ENCODE peak calls at places on chromosomes 4 and X, in six cellular contexts. Y is right lobe of liver; V is CD4-positive, alpha-beta memory T cell; G is brain microvascular endothelial cell; M is breast epithelium; C is testis. Q is an unnamed sample.

GRCh38 chr4:173288296-173288695 is 45.9 kb downstream of the HMGB2 start:
- DNase-seq in Y (no peak), V (peak), G (peak), M (no peak), C (peak), Q (no peak)

GRCh38 chr4:78510108-78510507 is 41.5 kb upstream of the ANXA3 start:
- DNase-seq in Y (no peak), V (no peak), G (no peak), M (no peak), C (no peak), Q (no peak)

GRCh38 chr4:68372588-68372987 is 22.7 kb upstream of the YTHDC1 start:
- DNase-seq in Y (no peak), V (no peak), G (no peak), M (no peak), C (no peak), Q (no peak)

GRCh38 chr4:142875117-142875516 is 29.0 kb upstream of the INPP4B start:
- DNase-seq in Y (no peak), V (no peak), G (no peak), M (no peak), C (no peak), Q (no peak)

GRCh38 chr4:30525662-30526061 is 194.5 kb upstream of the PCDH7 start:
- DNase-seq in Y (no peak), V (no peak), G (no peak), M (no peak), C (no peak), Q (no peak)

GRCh38 chr4:4651811-4652609 is 110.2 kb upstream of the STX18 start:
- DNase-seq in Y (no peak), V (no peak), G (no peak), M (no peak), C (peak), Q (no peak)

GRCh38 chr4:665381-665750 is 8.7 kb downstream of the ATP5ME start:
- DNase-seq in Y (peak), V (peak), G (no peak), M (no peak), C (no peak), Q (no peak)

GRCh38 chrX:8864151-8864550 is 63.0 kb upstream of the FAM9A start:
- DNase-seq in Y (no peak), V (no peak), G (no peak), M (no peak), C (no peak), Q (no peak)

GRCh38 chr4:25172964-25173917 is 13.0 kb upstream of the SEPSECS start:
- DNase-seq in Y (no peak), V (no peak), G (peak), M (no peak), C (peak), Q (no peak)

GRCh38 chrX:39645059-39645895 is 452.5 kb downstream of the BCOR start:
- DNase-seq in Y (no peak), V (no peak), G (peak), M (no peak), C (peak), Q (no peak)

GRCh38 chrX:134601240-134601639 is 57.0 kb downstream of the PLAC1 start:
- DNase-seq in Y (no peak), V (no peak), G (no peak), M (no peak), C (no peak), Q (no peak)

GRCh38 chrX:109472939-109473713 is 8.8 kb downstream of the GUCY2F start:
- DNase-seq in Y (no peak), V (no peak), G (peak), M (no peak), C (peak), Q (no peak)

GRCh38 chr4:114082348-114082747 is 102.9 kb upstream of the ARSJ start:
- DNase-seq in Y (no peak), V (no peak), G (no peak), M (no peak), C (no peak), Q (no peak)

GRCh38 chr4:186204103-186204559 is 12.8 kb downstream of the CYP4V2 start:
- DNase-seq in Y (no peak), V (peak), G (peak), M (no peak), C (peak), Q (no peak)

GRCh38 chrX:13689519-13690211 is 737 bp downstream of the RAB9A start:
- DNase-seq in Y (no peak), V (no peak), G (peak), M (no peak), C (no peak), Q (no peak)

GRCh38 chr4:26284536-26284935 is 36.3 kb upstream of the RBPJ start:
- DNase-seq in Y (no peak), V (no peak), G (no peak), M (no peak), C (no peak), Q (no peak)

GRCh38 chrX:3141031-3141430 is 99.8 kb downstream of the ARSF start:
- DNase-seq in Y (no peak), V (no peak), G (no peak), M (no peak), C (no peak), Q (no peak)

GRCh38 chr4:176425035-176425434 is 105.3 kb downstream of the SPCS3 start:
- DNase-seq in Y (no peak), V (no peak), G (no peak), M (no peak), C (no peak), Q (no peak)

GRCh38 chrX:65690057-65690855 is 22.8 kb downstream of the MSN start:
- DNase-seq in Y (no peak), V (no peak), G (peak), M (no peak), C (peak), Q (no peak)

GRCh38 chrX:65451663-65452062 is 82.9 kb downstream of the LAS1L start:
- DNase-seq in Y (no peak), V (no peak), G (peak), M (no peak), C (peak), Q (no peak)

GRCh38 chr4:130288576-130288975 is 1192.6 kb downstream of the C4orf33 start:
- DNase-seq in Y (no peak), V (no peak), G (no peak), M (no peak), C (no peak), Q (no peak)

GRCh38 chr4:94571720-94572119 is 120.0 kb downstream of the PDLIM5 start:
- DNase-seq in Y (no peak), V (no peak), G (no peak), M (no peak), C (no peak), Q (no peak)

GRCh38 chr4:156545003-156545785 is 426.4 kb downstream of the PDGFC start:
- DNase-seq in Y (no peak), V (no peak), G (no peak), M (no peak), C (no peak), Q (no peak)

GRCh38 chrX:48910926-48911406 is 480 bp downstream of the SLC35A2 start:
- DNase-seq in Y (no peak), V (no peak), G (peak), M (no peak), C (no peak), Q (no peak)

GRCh38 chrX:73448379-73448778 is 1.5 kb downstream of the CDX4 start:
- DNase-seq in Y (no peak), V (no peak), G (no peak), M (no peak), C (no peak), Q (peak)

GRCh38 chrX:69065451-69065850 is 99.8 kb downstream of the PJA1 start:
- DNase-seq in Y (no peak), V (no peak), G (no peak), M (no peak), C (no peak), Q (peak)

GRCh38 chr4:153335665-153336064 is 8.8 kb upstream of the MND1 start:
- DNase-seq in Y (no peak), V (no peak), G (no peak), M (no peak), C (no peak), Q (no peak)

GRCh38 chr4:82710202-82710929 is 88.2 kb downstream of the SCD5 start:
- DNase-seq in Y (no peak), V (no peak), G (no peak), M (no peak), C (no peak), Q (no peak)

GRCh38 chr4:2793920-2794706 is 1.2 kb downstream of the SH3BP2 start:
- DNase-seq in Y (peak), V (peak), G (no peak), M (peak), C (no peak), Q (peak)

GRCh38 chr4:2794707-2795557 is 2.0 kb downstream of the SH3BP2 start:
- DNase-seq in Y (peak), V (no peak), G (peak), M (peak), C (peak), Q (peak)

GRCh38 chr4:2797188-2797544 is 4.3 kb downstream of the SH3BP2 start:
- DNase-seq in Y (peak), V (no peak), G (no peak), M (peak), C (no peak), Q (peak)

GRCh38 chr4:2796261-2797187 is 3.6 kb downstream of the SH3BP2 start:
- DNase-seq in Y (peak), V (peak), G (no peak), M (peak), C (no peak), Q (peak)

DNA sequence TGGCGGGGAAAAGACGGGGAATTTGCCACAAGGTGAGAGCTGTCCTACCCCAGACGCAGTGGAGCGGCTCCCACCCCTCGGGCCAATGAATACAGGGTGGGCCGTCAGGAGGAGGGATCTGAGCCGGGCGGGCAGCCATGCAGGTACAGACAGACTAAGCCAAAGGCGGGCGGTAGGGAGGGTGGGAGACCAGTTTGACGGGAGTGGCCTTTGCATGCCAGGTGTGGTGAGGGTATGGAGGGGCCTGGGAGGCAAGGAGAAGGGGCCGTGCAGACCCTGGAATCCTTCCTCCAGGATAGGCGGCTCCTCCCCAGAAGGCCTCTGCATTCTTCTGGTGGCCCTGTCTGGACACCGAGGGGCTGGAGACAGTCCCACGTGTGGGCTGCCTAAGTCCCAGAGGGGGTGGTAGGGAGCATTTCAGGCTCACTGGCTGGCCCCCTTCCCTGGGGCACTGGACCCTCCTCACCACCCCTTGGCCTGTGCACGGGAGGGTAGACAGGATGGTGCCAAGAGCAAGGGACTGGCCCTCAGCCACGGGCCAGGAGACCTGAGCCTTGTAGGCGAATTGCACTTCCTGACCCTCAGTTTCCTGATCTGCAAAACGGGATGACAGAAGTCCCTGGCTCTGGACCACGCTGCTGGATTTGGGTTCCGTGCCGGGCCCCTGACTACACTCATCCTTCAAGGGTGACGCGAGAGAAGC is 2.8 kb downstream of the SH3BP2 start:
- DNase-seq in Y (peak), V (no peak), G (no peak), M (peak), C (no peak), Q (peak)
- H3K27ac ChIP-seq in Y (peak), V (no peak), G (no peak), M (peak), C (peak), Q (peak)

DNA sequence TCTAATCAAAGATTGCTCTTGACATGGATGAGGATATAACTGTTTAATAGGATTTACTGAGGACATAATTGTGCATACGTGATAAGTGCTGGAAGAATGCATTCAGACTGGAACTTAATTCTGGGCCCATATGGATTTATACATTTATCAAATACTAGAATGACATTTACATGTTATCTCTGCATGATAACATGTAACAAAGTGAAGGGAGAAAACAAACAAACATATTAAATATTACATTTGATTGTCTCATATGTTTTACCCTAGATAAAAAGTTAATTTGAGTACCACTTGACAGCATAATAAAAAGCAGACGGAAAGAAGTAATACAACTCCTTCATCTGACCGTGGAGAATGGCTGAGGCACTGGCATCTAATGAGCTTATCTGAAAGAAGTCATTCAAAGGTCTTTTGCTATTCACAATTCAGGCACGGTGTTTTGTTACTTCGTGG is 297.8 kb downstream of the PPP3CA start:
- DNase-seq in Y (no peak), V (no peak), G (no peak), M (no peak), C (no peak), Q (no peak)
- H3K27ac ChIP-seq in Y (no peak), V (no peak), G (no peak), M (no peak), C (no peak), Q (no peak)

GRCh38 chr4:40197879-40198689 is 1.3 kb downstream of the RHOH start:
- DNase-seq in Y (no peak), V (peak), G (no peak), M (no peak), C (no peak), Q (no peak)

GRCh38 chr4:40199999-40200880 is 3.4 kb downstream of the RHOH start:
- DNase-seq in Y (no peak), V (peak), G (no peak), M (no peak), C (no peak), Q (no peak)

GRCh38 chr4:40196724-40197281 is at the start of gene RHOH:
- DNase-seq in Y (no peak), V (peak), G (no peak), M (no peak), C (no peak), Q (peak)

GRCh38 chr4:40200881-40201797 is 4.3 kb downstream of the RHOH start:
- DNase-seq in Y (no peak), V (peak), G (no peak), M (no peak), C (no peak), Q (no peak)

DNA sequence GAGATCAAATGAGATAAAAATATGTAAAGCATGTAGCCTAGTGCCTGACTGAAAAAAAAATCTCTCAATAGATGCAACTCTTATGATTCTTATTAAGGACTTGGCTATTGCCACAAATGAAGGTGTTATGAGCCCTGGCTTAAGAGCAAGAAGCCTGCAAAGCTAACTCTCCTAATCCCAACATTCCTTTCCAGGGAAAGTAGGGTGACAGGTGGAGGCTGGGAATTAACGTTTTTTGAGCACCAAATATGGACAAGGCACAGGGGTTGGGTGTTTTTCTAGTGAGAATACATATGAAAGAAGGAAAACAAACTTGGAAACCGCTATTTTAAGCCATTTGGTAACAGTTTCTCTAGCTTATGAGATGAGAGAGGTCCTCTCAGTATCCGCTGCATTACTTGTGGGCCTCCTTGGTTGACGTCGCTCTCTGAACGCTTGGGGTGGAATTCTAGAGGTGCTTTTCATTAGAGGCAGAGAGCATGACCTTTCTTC is 2.4 kb downstream of the RHOH start:
- DNase-seq in Y (no peak), V (peak), G (no peak), M (no peak), C (no peak), Q (no peak)
- H3K27ac ChIP-seq in Y (peak), V (peak), G (no peak), M (peak), C (no peak), Q (peak)

DNA sequence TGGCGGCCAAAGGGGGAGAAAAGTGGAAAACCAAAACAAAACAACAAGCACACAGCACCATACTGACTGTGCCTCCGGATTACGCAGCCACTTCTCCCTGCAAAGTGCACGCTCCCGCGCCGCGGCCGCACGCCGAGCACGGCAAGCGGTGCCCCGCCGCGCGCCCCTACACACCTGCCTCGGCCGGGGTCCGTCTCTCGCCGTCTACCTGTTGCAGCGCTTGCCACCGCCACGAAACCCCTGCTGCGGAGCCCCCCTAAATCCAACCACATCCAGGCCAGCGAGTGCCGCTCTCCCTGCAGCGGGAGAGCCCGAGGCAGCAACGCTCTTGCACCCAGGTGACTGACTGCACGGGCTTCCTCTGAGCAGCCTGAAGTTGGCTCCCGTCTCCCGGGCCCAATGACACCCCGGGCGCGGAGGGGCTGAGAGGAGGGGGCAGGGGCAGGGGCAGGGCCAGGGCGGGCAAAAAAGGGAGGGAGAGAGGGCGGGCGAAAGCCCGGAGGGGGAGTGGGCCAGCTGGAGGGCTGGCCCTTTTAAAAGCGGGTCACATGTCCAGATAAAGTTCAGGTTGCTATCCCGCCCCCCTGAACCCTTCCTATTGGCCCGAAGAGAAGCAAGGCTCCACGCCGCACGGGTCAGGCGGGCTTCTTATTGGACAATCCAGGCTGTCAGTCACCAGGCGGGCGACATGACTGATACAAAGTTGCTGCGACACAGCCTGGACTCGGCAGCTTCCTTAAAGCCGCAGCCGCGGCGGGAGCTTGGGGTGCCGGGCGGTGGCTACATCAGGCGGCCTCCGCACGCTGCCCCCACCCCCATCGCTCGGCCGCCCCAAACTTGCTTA is at the start of gene NR3C2:
- DNase-seq in Y (peak), V (peak), G (peak), M (peak), C (peak), Q (peak)
- H3K27ac ChIP-seq in Y (peak), V (peak), G (no peak), M (peak), C (peak), Q (peak)